ENCODE peak calls at places on chromosome 10, in nine cellular contexts. S is caudate nucleus; O is GM12892; V is skeletal muscle cell; E is stimulated activated CD4-positive, alpha-beta T cell treated with anti-CD3 and anti-CD28 coated beads, Interleukin-12 subunit alpha, Interleukin-12 subunit beta, amount 100 ng/mL, for 24 hours; G is GM23248; D is naive thymus-derived CD8-positive, alpha-beta T cell; L is amniotic epithelial cell; Z is transverse colon. Y is an unnamed sample.

GRCh38 chr10:58756126-58756525 is 243.5 kb downstream of the BICC1 start:
- DNase-seq in S (no peak), O (no peak), V (no peak), E (no peak), G (peak; percentile 70), D (no peak), L (peak; percentile 39), Z (no peak), Y (no peak)

GRCh38 chr10:117413928-117414618 is 38.8 kb upstream of the PDZD8 start:
- DNase-seq in S (no peak), O (no peak), V (peak; percentile 8), E (no peak), G (peak; percentile 77), D (no peak), L (peak; percentile 3), Z (no peak), Y (no peak)

GRCh38 chr10:3928569-3928968 is 143.6 kb upstream of the KLF6 start:
- DNase-seq in S (no peak), O (no peak), V (no peak), E (no peak), G (no peak), D (no peak), L (no peak), Z (no peak), Y (no peak)

GRCh38 chr10:107095125-107095524 is 69.4 kb downstream of the SORCS1 start:
- DNase-seq in S (no peak), O (no peak), V (no peak), E (no peak), G (no peak), D (no peak), L (no peak), Z (no peak), Y (no peak)

GRCh38 chr10:110724116-110724701 is 80.1 kb downstream of the RBM20 start:
- DNase-seq in S (no peak), O (no peak), V (no peak), E (no peak), G (no peak), D (no peak), L (no peak), Z (no peak), Y (no peak)

GRCh38 chr10:88689366-88689765 is 16.7 kb upstream of the LIPK start:
- DNase-seq in S (no peak), O (no peak), V (no peak), E (no peak), G (no peak), D (no peak), L (no peak), Z (no peak), Y (no peak)

GRCh38 chr10:58981051-58981450 is 195.4 kb upstream of the PHYHIPL start:
- DNase-seq in S (no peak), O (no peak), V (no peak), E (no peak), G (no peak), D (no peak), L (no peak), Z (no peak), Y (no peak)

GRCh38 chr10:129811208-129811607 is 152.9 kb downstream of the EBF3 start:
- DNase-seq in S (no peak), O (no peak), V (no peak), E (no peak), G (no peak), D (no peak), L (no peak), Z (no peak), Y (no peak)

GRCh38 chr10:18400201-18400910 is 251.0 kb downstream of the NSUN6 start:
- DNase-seq in S (no peak), O (no peak), V (no peak), E (no peak), G (peak; percentile 25), D (no peak), L (no peak), Z (peak; percentile 88), Y (no peak)

GRCh38 chr10:51074238-51075028 is at the start of gene PRKG1:
- DNase-seq in S (peak; percentile 75), O (peak; percentile 5), V (peak; percentile 39), E (no peak), G (peak; percentile 89), D (no peak), L (peak; percentile 43), Z (peak; percentile 71), Y (no peak)

GRCh38 chr10:29256019-29256418 is 32.9 kb upstream of the LYZL1 start:
- DNase-seq in S (no peak), O (no peak), V (no peak), E (no peak), G (no peak), D (no peak), L (no peak), Z (no peak), Y (no peak)

GRCh38 chr10:103854687-103855423 is 521 bp downstream of the SH3PXD2A start:
- DNase-seq in S (peak; percentile 39), O (no peak), V (peak; percentile 58), E (peak; percentile 17), G (peak; percentile 72), D (no peak), L (peak; percentile 41), Z (peak; percentile 46), Y (no peak)

GRCh38 chr10:34988397-34989067 is 101.6 kb downstream of the CUL2 start:
- DNase-seq in S (no peak), O (no peak), V (no peak), E (no peak), G (no peak), D (no peak), L (no peak), Z (no peak), Y (no peak)

GRCh38 chr10:15690031-15690430 is 29.7 kb downstream of the ITGA8 start:
- DNase-seq in S (no peak), O (no peak), V (no peak), E (no peak), G (no peak), D (no peak), L (no peak), Z (no peak), Y (no peak)